ENCODE peak calls at places on chromosomes 3 and 15, in nine cellular contexts. One of them, this sample, is unnamed.

GRCh38 chr3:29581311-29581710 is 300.4 kb downstream of the RBMS3 start:
- DNase-seq in NCI-H1930: no peak
- DNase-seq in activated naive CD4-positive, alpha-beta T cell treated with anti-CD3 and anti-CD28 coated beads, Interleukin-2, amount 10 ng/mL, durations not matched to agents 7 days and 5 days: no peak
- DNase-seq in CD4-positive, alpha-beta T cell: no peak
- DNase-seq in neural crest cell: no peak
- DNase-seq in KBM-7: no peak
- DNase-seq in NCI-H526 treated with DMSO at 0.1 percent for 48 hours: no peak
- DNase-seq in tibial nerve: no peak
- DNase-seq in left colon: no peak
- DNase-seq in this sample: no peak

GRCh38 chr3:177437513-177438337 is 240.4 kb upstream of the TBL1XR1 start:
- DNase-seq in NCI-H1930: no peak
- DNase-seq in activated naive CD4-positive, alpha-beta T cell treated with anti-CD3 and anti-CD28 coated beads, Interleukin-2, amount 10 ng/mL, durations not matched to agents 7 days and 5 days: no peak
- DNase-seq in CD4-positive, alpha-beta T cell: no peak
- DNase-seq in neural crest cell: no peak
- DNase-seq in KBM-7: no peak
- DNase-seq in NCI-H526 treated with DMSO at 0.1 percent for 48 hours: no peak
- DNase-seq in tibial nerve: no peak
- DNase-seq in left colon: no peak
- DNase-seq in this sample: no peak

GRCh38 chr3:121998030-121998580 is 23.9 kb downstream of the ILDR1 start:
- DNase-seq in NCI-H1930: no peak
- DNase-seq in activated naive CD4-positive, alpha-beta T cell treated with anti-CD3 and anti-CD28 coated beads, Interleukin-2, amount 10 ng/mL, durations not matched to agents 7 days and 5 days: no peak
- DNase-seq in CD4-positive, alpha-beta T cell: no peak
- DNase-seq in neural crest cell: no peak
- DNase-seq in KBM-7: peak; percentile 92
- DNase-seq in NCI-H526 treated with DMSO at 0.1 percent for 48 hours: no peak
- DNase-seq in tibial nerve: no peak
- DNase-seq in left colon: no peak
- DNase-seq in this sample: no peak

GRCh38 chr3:130770637-130771036 is 24.0 kb upstream of the PIK3R4 start:
- DNase-seq in NCI-H1930: no peak
- DNase-seq in activated naive CD4-positive, alpha-beta T cell treated with anti-CD3 and anti-CD28 coated beads, Interleukin-2, amount 10 ng/mL, durations not matched to agents 7 days and 5 days: no peak
- DNase-seq in CD4-positive, alpha-beta T cell: no peak
- DNase-seq in neural crest cell: no peak
- DNase-seq in KBM-7: no peak
- DNase-seq in NCI-H526 treated with DMSO at 0.1 percent for 48 hours: no peak
- DNase-seq in tibial nerve: no peak
- DNase-seq in left colon: no peak
- DNase-seq in this sample: no peak

GRCh38 chr15:81027200-81027599 is 26.5 kb downstream of the TLNRD1 start:
- DNase-seq in NCI-H1930: no peak
- DNase-seq in activated naive CD4-positive, alpha-beta T cell treated with anti-CD3 and anti-CD28 coated beads, Interleukin-2, amount 10 ng/mL, durations not matched to agents 7 days and 5 days: no peak
- DNase-seq in CD4-positive, alpha-beta T cell: no peak
- DNase-seq in neural crest cell: no peak
- DNase-seq in KBM-7: no peak
- DNase-seq in NCI-H526 treated with DMSO at 0.1 percent for 48 hours: no peak
- DNase-seq in tibial nerve: no peak
- DNase-seq in left colon: no peak
- DNase-seq in this sample: no peak

GRCh38 chr3:10195692-10196091 is 31.0 kb downstream of the IRAK2 start:
- DNase-seq in NCI-H1930: no peak
- DNase-seq in activated naive CD4-positive, alpha-beta T cell treated with anti-CD3 and anti-CD28 coated beads, Interleukin-2, amount 10 ng/mL, durations not matched to agents 7 days and 5 days: no peak
- DNase-seq in CD4-positive, alpha-beta T cell: no peak
- DNase-seq in neural crest cell: no peak
- DNase-seq in KBM-7: no peak
- DNase-seq in NCI-H526 treated with DMSO at 0.1 percent for 48 hours: no peak
- DNase-seq in tibial nerve: no peak
- DNase-seq in left colon: no peak
- DNase-seq in this sample: no peak

GRCh38 chr15:74120426-74120825 is 10.0 kb upstream of the ISLR2 start:
- DNase-seq in NCI-H1930: no peak
- DNase-seq in activated naive CD4-positive, alpha-beta T cell treated with anti-CD3 and anti-CD28 coated beads, Interleukin-2, amount 10 ng/mL, durations not matched to agents 7 days and 5 days: no peak
- DNase-seq in CD4-positive, alpha-beta T cell: no peak
- DNase-seq in neural crest cell: no peak
- DNase-seq in KBM-7: no peak
- DNase-seq in NCI-H526 treated with DMSO at 0.1 percent for 48 hours: no peak
- DNase-seq in tibial nerve: no peak
- DNase-seq in left colon: no peak
- DNase-seq in this sample: no peak

GRCh38 chr3:138681463-138682215 is 73.1 kb downstream of the FAIM start:
- DNase-seq in NCI-H1930: no peak
- DNase-seq in activated naive CD4-positive, alpha-beta T cell treated with anti-CD3 and anti-CD28 coated beads, Interleukin-2, amount 10 ng/mL, durations not matched to agents 7 days and 5 days: no peak
- DNase-seq in CD4-positive, alpha-beta T cell: no peak
- DNase-seq in neural crest cell: no peak
- DNase-seq in KBM-7: no peak
- DNase-seq in NCI-H526 treated with DMSO at 0.1 percent for 48 hours: no peak
- DNase-seq in tibial nerve: no peak
- DNase-seq in left colon: no peak
- DNase-seq in this sample: no peak

GRCh38 chr3:123338021-123338619 is 110.8 kb downstream of the ADCY5 start:
- DNase-seq in NCI-H1930: no peak
- DNase-seq in activated naive CD4-positive, alpha-beta T cell treated with anti-CD3 and anti-CD28 coated beads, Interleukin-2, amount 10 ng/mL, durations not matched to agents 7 days and 5 days: no peak
- DNase-seq in CD4-positive, alpha-beta T cell: no peak
- DNase-seq in neural crest cell: no peak
- DNase-seq in KBM-7: no peak
- DNase-seq in NCI-H526 treated with DMSO at 0.1 percent for 48 hours: no peak
- DNase-seq in tibial nerve: no peak
- DNase-seq in left colon: peak; percentile 27
- DNase-seq in this sample: no peak

GRCh38 chr3:20181276-20181675 is 4.7 kb downstream of the SGO1 start:
- DNase-seq in NCI-H1930: no peak
- DNase-seq in activated naive CD4-positive, alpha-beta T cell treated with anti-CD3 and anti-CD28 coated beads, Interleukin-2, amount 10 ng/mL, durations not matched to agents 7 days and 5 days: no peak
- DNase-seq in CD4-positive, alpha-beta T cell: no peak
- DNase-seq in neural crest cell: no peak
- DNase-seq in KBM-7: no peak
- DNase-seq in NCI-H526 treated with DMSO at 0.1 percent for 48 hours: no peak
- DNase-seq in tibial nerve: no peak
- DNase-seq in left colon: no peak
- DNase-seq in this sample: no peak

GRCh38 chr15:66873856-66874255 is 171.8 kb downstream of the SMAD6 start:
- DNase-seq in NCI-H1930: no peak
- DNase-seq in activated naive CD4-positive, alpha-beta T cell treated with anti-CD3 and anti-CD28 coated beads, Interleukin-2, amount 10 ng/mL, durations not matched to agents 7 days and 5 days: no peak
- DNase-seq in CD4-positive, alpha-beta T cell: no peak
- DNase-seq in neural crest cell: no peak
- DNase-seq in KBM-7: no peak
- DNase-seq in NCI-H526 treated with DMSO at 0.1 percent for 48 hours: no peak
- DNase-seq in tibial nerve: no peak
- DNase-seq in left colon: no peak
- DNase-seq in this sample: no peak

GRCh38 chr15:67501836-67502461 is 19.0 kb upstream of the C15orf61 start:
- DNase-seq in NCI-H1930: no peak
- DNase-seq in activated naive CD4-positive, alpha-beta T cell treated with anti-CD3 and anti-CD28 coated beads, Interleukin-2, amount 10 ng/mL, durations not matched to agents 7 days and 5 days: no peak
- DNase-seq in CD4-positive, alpha-beta T cell: no peak
- DNase-seq in neural crest cell: no peak
- DNase-seq in KBM-7: no peak
- DNase-seq in NCI-H526 treated with DMSO at 0.1 percent for 48 hours: peak; percentile 92
- DNase-seq in tibial nerve: no peak
- DNase-seq in left colon: no peak
- DNase-seq in this sample: no peak

GRCh38 chr3:27630892-27631291 is 91.2 kb downstream of the EOMES start:
- DNase-seq in NCI-H1930: no peak
- DNase-seq in activated naive CD4-positive, alpha-beta T cell treated with anti-CD3 and anti-CD28 coated beads, Interleukin-2, amount 10 ng/mL, durations not matched to agents 7 days and 5 days: no peak
- DNase-seq in CD4-positive, alpha-beta T cell: no peak
- DNase-seq in neural crest cell: no peak
- DNase-seq in KBM-7: no peak
- DNase-seq in NCI-H526 treated with DMSO at 0.1 percent for 48 hours: no peak
- DNase-seq in tibial nerve: no peak
- DNase-seq in left colon: no peak
- DNase-seq in this sample: no peak

GRCh38 chr3:54131026-54131605 is 8.8 kb downstream of the CACNA2D3 start:
- DNase-seq in NCI-H1930: no peak
- DNase-seq in activated naive CD4-positive, alpha-beta T cell treated with anti-CD3 and anti-CD28 coated beads, Interleukin-2, amount 10 ng/mL, durations not matched to agents 7 days and 5 days: no peak
- DNase-seq in CD4-positive, alpha-beta T cell: no peak
- DNase-seq in neural crest cell: no peak
- DNase-seq in KBM-7: no peak
- DNase-seq in NCI-H526 treated with DMSO at 0.1 percent for 48 hours: no peak
- DNase-seq in tibial nerve: no peak
- DNase-seq in left colon: no peak
- DNase-seq in this sample: no peak

GRCh38 chr3:31922962-31923361 is 58.1 kb downstream of the OSBPL10 start:
- DNase-seq in NCI-H1930: no peak
- DNase-seq in activated naive CD4-positive, alpha-beta T cell treated with anti-CD3 and anti-CD28 coated beads, Interleukin-2, amount 10 ng/mL, durations not matched to agents 7 days and 5 days: no peak
- DNase-seq in CD4-positive, alpha-beta T cell: no peak
- DNase-seq in neural crest cell: no peak
- DNase-seq in KBM-7: no peak
- DNase-seq in NCI-H526 treated with DMSO at 0.1 percent for 48 hours: no peak
- DNase-seq in tibial nerve: no peak
- DNase-seq in left colon: no peak
- DNase-seq in this sample: no peak

GRCh38 chr15:61702224-61703120 is 357.8 kb downstream of the VPS13C start:
- DNase-seq in NCI-H1930: no peak
- DNase-seq in activated naive CD4-positive, alpha-beta T cell treated with anti-CD3 and anti-CD28 coated beads, Interleukin-2, amount 10 ng/mL, durations not matched to agents 7 days and 5 days: no peak
- DNase-seq in CD4-positive, alpha-beta T cell: no peak
- DNase-seq in neural crest cell: no peak
- DNase-seq in KBM-7: no peak
- DNase-seq in NCI-H526 treated with DMSO at 0.1 percent for 48 hours: no peak
- DNase-seq in tibial nerve: no peak
- DNase-seq in left colon: no peak
- DNase-seq in this sample: no peak

This sample was measured in stomach.